ENCODE peak calls at places on chromosome 14, in nine cellular contexts. A, R, M, U, O, B, H, V and I are unnamed samples.

GRCh38 chr14:31291210-31291609 is 83.6 kb upstream of the HECTD1 start:
- DNase-seq in A (peak), R (no peak), M (no peak), U (no peak), O (no peak), B (peak), H (no peak), V (no peak), I (no peak)

GRCh38 chr14:48703728-48704467 is 882.3 kb downstream of the RPS29 start:
- DNase-seq in A (no peak), R (no peak), M (no peak), U (no peak), O (no peak), B (no peak), H (no peak), V (no peak), I (no peak)

GRCh38 chr14:104903990-104904389 is 20.7 kb upstream of the PLD4 start:
- DNase-seq in A (no peak), R (no peak), M (no peak), U (no peak), O (no peak), B (no peak), H (no peak), V (no peak), I (no peak)

GRCh38 chr14:32252030-32252670 is 49.1 kb upstream of the RNU6-8 start:
- DNase-seq in A (peak), R (no peak), M (no peak), U (peak), O (peak), B (peak), H (peak), V (peak), I (peak)

GRCh38 chr14:68665116-68665515 is 127.8 kb downstream of the ZFP36L1 start:
- DNase-seq in A (peak), R (no peak), M (no peak), U (no peak), O (no peak), B (no peak), H (no peak), V (no peak), I (no peak)

GRCh38 chr14:77543637-77544334 is 45.2 kb upstream of the ISM2 start:
- DNase-seq in A (no peak), R (no peak), M (no peak), U (no peak), O (no peak), B (no peak), H (no peak), V (no peak), I (no peak)

GRCh38 chr14:104243200-104243599 is 104.8 kb downstream of the KIF26A start:
- DNase-seq in A (no peak), R (no peak), M (no peak), U (no peak), O (no peak), B (no peak), H (no peak), V (no peak), I (no peak)

GRCh38 chr14:85528080-85528881 is 1.7 kb upstream of the FLRT2 start:
- DNase-seq in A (peak), R (no peak), M (no peak), U (no peak), O (peak), B (no peak), H (peak), V (no peak), I (peak)

GRCh38 chr14:102986810-102987579 is 64.5 kb downstream of the AMN start:
- DNase-seq in A (peak), R (peak), M (no peak), U (no peak), O (no peak), B (no peak), H (peak), V (no peak), I (peak)

GRCh38 chr14:52473557-52473956 is 78.7 kb downstream of the TXNDC16 start:
- DNase-seq in A (peak), R (no peak), M (no peak), U (no peak), O (peak), B (peak), H (peak), V (no peak), I (no peak)

GRCh38 chr14:24665440-24665991 is 31.5 kb upstream of the GZMB start:
- DNase-seq in A (no peak), R (no peak), M (no peak), U (no peak), O (no peak), B (no peak), H (no peak), V (peak), I (no peak)

GRCh38 chr14:58104808-58105207 is 47.2 kb downstream of the ARMH4 start:
- DNase-seq in A (peak), R (no peak), M (no peak), U (no peak), O (no peak), B (peak), H (no peak), V (no peak), I (no peak)

GRCh38 chr14:75120546-75121291 is 6.1 kb downstream of the NEK9 start:
- DNase-seq in A (no peak), R (no peak), M (no peak), U (no peak), O (no peak), B (peak), H (no peak), V (no peak), I (no peak)

GRCh38 chr14:103581954-103582703 is 19.4 kb downstream of the COA8 start:
- DNase-seq in A (no peak), R (no peak), M (no peak), U (peak), O (no peak), B (no peak), H (no peak), V (no peak), I (peak)

GRCh38 chr14:95188372-95188771 is 31.0 kb upstream of the DICER1 start:
- DNase-seq in A (no peak), R (no peak), M (no peak), U (no peak), O (no peak), B (no peak), H (no peak), V (no peak), I (no peak)

GRCh38 chr14:79924583-79924982 is 286.7 kb downstream of the DIO2 start:
- DNase-seq in A (no peak), R (no peak), M (no peak), U (no peak), O (no peak), B (no peak), H (no peak), V (no peak), I (no peak)

GRCh38 chr14:93748208-93749080 is 39.8 kb downstream of the PRIMA1 start:
- DNase-seq in A (no peak), R (no peak), M (no peak), U (no peak), O (no peak), B (no peak), H (peak), V (no peak), I (no peak)

GRCh38 chr14:96212896-96213295 is 8.3 kb downstream of the BDKRB2 start:
- DNase-seq in A (no peak), R (no peak), M (no peak), U (no peak), O (no peak), B (no peak), H (no peak), V (no peak), I (no peak)

GRCh38 chr14:96213871-96214465 is 9.3 kb downstream of the BDKRB2 start:
- DNase-seq in A (no peak), R (no peak), M (no peak), U (no peak), O (no peak), B (no peak), H (no peak), V (no peak), I (no peak)

GRCh38 chr14:96217381-96217913 is 12.8 kb downstream of the BDKRB2 start:
- DNase-seq in A (no peak), R (no peak), M (no peak), U (no peak), O (no peak), B (no peak), H (no peak), V (no peak), I (no peak)

GRCh38 chr14:96216627-96217026 is 12.0 kb downstream of the BDKRB2 start:
- DNase-seq in A (no peak), R (no peak), M (no peak), U (no peak), O (no peak), B (no peak), H (no peak), V (no peak), I (no peak)

GRCh38 chr14:96215845-96216244 is 11.2 kb downstream of the BDKRB2 start:
- DNase-seq in A (no peak), R (no peak), M (no peak), U (no peak), O (no peak), B (no peak), H (no peak), V (no peak), I (no peak)
- H3K27ac ChIP-seq in A (no peak), R (no peak), M (no peak), U (no peak), O (no peak), B (no peak), H (no peak), V (no peak), I (no peak)

GRCh38 chr14:59296508-59296907 is 108.0 kb downstream of the DAAM1 start:
- DNase-seq in A (no peak), R (no peak), M (no peak), U (no peak), O (no peak), B (no peak), H (peak), V (no peak), I (no peak)

GRCh38 chr14:59294662-59294992 is 106.2 kb downstream of the DAAM1 start:
- DNase-seq in A (peak), R (no peak), M (no peak), U (no peak), O (no peak), B (no peak), H (no peak), V (no peak), I (no peak)

GRCh38 chr14:59292921-59293605 is 104.6 kb downstream of the DAAM1 start:
- DNase-seq in A (no peak), R (no peak), M (no peak), U (no peak), O (no peak), B (no peak), H (no peak), V (no peak), I (no peak)

GRCh38 chr14:59293934-59294661 is 105.6 kb downstream of the DAAM1 start:
- DNase-seq in A (no peak), R (peak), M (no peak), U (no peak), O (no peak), B (no peak), H (no peak), V (no peak), I (no peak)

DNA sequence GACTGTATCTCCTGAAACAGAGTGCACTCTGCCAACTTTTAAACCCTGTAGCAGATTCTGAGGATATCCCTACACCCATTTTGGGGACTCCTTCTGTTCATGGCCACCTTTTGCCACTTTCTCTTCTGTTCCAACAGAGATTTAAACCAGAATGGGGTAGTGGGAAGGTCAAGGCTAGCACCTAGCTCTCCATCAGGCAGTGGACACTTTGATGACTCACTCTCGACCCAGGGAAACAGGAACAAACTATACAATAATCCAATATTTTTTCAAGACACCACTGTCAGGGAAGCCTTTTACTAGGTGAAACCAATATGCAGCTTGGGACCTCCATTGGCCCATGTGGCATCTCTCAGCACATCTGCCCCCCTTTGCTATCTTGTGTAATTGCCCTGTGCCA is 103.6 kb downstream of the DAAM1 start:
- DNase-seq in A (no peak), R (no peak), M (no peak), U (no peak), O (no peak), B (no peak), H (no peak), V (no peak), I (no peak)
- H3K27ac ChIP-seq in A (no peak), R (peak), M (no peak), U (no peak), O (no peak), B (no peak), H (no peak), V (no peak), I (no peak)

GRCh38 chr14:23551266-23552028 is at the start of gene ZFHX2:
- DNase-seq in A (peak), R (peak), M (peak), U (peak), O (peak), B (peak), H (peak), V (peak), I (peak)

GRCh38 chr14:23547924-23548323 is 3.6 kb downstream of the ZFHX2 start:
- DNase-seq in A (no peak), R (no peak), M (no peak), U (no peak), O (no peak), B (no peak), H (no peak), V (no peak), I (no peak)

GRCh38 chr14:23548351-23549318 is 2.9 kb downstream of the ZFHX2 start:
- DNase-seq in A (peak), R (no peak), M (no peak), U (no peak), O (no peak), B (no peak), H (no peak), V (no peak), I (no peak)

GRCh38 chr14:23550131-23550826 is 1.3 kb downstream of the ZFHX2 start:
- DNase-seq in A (no peak), R (no peak), M (no peak), U (no peak), O (no peak), B (no peak), H (no peak), V (no peak), I (no peak)

DNA sequence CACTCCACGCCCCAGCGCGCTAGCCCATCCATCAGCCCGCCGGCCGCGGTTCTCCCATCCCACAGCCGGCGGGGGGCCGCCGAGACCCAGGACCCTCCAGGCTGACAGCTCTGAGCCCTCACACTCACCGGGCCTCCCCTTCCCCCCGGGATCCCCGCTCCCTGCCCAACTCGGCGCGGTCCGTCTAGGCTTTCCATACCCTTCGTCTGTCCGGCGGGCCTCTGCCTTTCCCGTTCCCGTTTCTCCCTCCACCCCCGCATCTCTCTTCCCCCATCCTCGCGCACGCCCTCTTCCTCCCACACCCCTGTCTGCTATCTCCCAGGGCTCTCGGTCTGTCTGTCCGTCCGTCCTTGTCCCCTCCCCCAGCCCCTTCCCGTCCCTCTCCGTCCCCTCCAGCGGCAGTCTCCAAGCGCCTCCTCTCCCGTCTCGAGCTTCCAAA is 719 bp downstream of the ZFHX2 start:
- DNase-seq in A (no peak), R (no peak), M (peak), U (peak), O (no peak), B (no peak), H (no peak), V (no peak), I (no peak)
- H3K27ac ChIP-seq in A (no peak), R (no peak), M (peak), U (peak), O (peak), B (no peak), H (no peak), V (peak), I (peak)

DNA sequence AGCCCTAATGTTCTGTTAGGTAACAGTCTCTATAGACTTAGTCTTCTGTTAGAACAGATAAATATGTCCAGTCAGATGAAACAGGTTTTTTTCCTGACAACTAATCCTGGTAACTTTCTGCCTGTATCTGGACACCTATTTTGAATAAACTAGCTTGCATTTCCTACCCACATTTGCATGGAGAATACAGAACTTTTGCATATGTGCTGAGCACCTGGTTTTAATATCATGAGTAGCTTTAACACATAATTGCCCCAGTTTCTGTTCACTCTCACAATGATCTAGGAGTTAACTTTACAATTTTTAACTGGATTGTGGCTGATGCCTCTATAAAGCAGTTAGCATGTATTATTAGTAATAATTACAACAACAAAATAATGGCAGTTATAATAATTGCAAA is 111.7 kb downstream of the KTN1 start:
- DNase-seq in A (no peak), R (no peak), M (no peak), U (no peak), O (no peak), B (no peak), H (no peak), V (no peak), I (no peak)
- H3K27ac ChIP-seq in A (no peak), R (no peak), M (no peak), U (no peak), O (no peak), B (no peak), H (no peak), V (no peak), I (no peak)

DNA sequence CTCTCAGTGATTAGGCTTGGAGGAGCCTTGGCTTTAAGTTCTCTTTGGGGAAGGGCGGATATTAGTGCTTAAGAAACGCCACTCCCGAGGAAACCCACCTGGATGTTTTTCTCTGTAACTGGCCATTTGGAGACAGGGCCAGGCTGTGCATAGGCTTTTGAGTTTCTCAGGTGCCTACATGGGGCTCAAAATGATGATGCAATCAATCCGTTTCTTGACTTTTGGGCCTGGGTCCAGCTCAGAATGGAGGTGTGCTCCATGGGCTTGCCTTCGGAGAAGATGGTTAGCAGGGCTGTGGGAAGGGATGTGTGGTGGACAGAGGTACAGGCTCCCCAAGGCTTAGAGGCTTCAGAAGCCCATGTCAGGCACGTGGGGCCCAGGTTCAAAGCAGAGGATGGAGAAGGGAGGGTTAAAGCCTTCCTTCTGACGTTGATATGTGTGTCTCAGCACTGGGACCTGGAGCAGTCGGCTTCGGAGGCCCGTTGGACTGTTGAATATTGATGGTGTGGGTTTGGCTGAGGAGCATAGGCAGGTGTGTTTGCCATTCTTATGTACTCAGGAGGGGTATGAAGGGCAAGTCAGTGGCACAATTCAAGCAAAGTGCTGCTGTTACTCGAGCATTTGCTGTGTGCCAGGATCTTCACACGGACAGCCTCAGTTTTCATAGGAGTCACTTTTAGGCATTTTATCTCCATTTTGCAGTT is 82.8 kb downstream of the SLC25A47 start:
- DNase-seq in A (no peak), R (no peak), M (no peak), U (no peak), O (no peak), B (no peak), H (no peak), V (no peak), I (no peak)
- H3K27ac ChIP-seq in A (no peak), R (no peak), M (no peak), U (peak), O (peak), B (no peak), H (no peak), V (no peak), I (no peak)

GRCh38 chr14:22390824-22391461 is 198.1 kb downstream of the DAD1 start:
- DNase-seq in A (no peak), R (no peak), M (no peak), U (peak), O (peak), B (peak), H (peak), V (no peak), I (no peak)

GRCh38 chr14:22394616-22395015 is 194.4 kb downstream of the DAD1 start:
- DNase-seq in A (no peak), R (no peak), M (no peak), U (no peak), O (no peak), B (no peak), H (no peak), V (no peak), I (no peak)

GRCh38 chr14:22390195-22390594 is 198.8 kb downstream of the DAD1 start:
- DNase-seq in A (no peak), R (no peak), M (no peak), U (no peak), O (no peak), B (no peak), H (no peak), V (no peak), I (no peak)

GRCh38 chr14:22393796-22394195 is 195.2 kb downstream of the DAD1 start:
- DNase-seq in A (no peak), R (no peak), M (no peak), U (no peak), O (no peak), B (no peak), H (no peak), V (no peak), I (no peak)

GRCh38 chr14:22391908-22392307 is 197.1 kb downstream of the DAD1 start:
- DNase-seq in A (peak), R (peak), M (peak), U (peak), O (peak), B (peak), H (peak), V (peak), I (peak)
- H3K27ac ChIP-seq in A (no peak), R (no peak), M (no peak), U (peak), O (peak), B (peak), H (no peak), V (no peak), I (no peak)

DNA sequence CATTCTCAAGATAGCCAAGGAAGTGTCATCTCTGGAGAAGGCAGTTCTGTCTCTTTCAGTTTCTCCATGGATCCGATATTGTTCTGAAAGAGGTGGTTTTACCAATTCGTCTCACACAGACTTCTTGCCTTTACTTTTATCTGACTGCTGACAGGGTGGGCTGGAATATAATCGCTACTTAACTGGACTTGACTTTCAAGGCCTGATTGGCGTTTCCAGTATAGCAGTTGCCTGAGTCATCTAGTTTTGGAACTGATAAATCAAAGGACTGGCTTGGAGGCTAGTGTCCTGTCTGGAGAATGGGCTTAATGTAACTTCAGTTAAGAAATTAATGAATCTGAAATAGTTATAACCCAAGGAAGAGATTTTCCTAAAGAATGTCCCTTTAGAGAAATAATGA is 21.6 kb downstream of the PRKCH start:
- DNase-seq in A (no peak), R (no peak), M (no peak), U (no peak), O (no peak), B (no peak), H (no peak), V (no peak), I (no peak)
- H3K27ac ChIP-seq in A (no peak), R (no peak), M (peak), U (peak), O (no peak), B (peak), H (no peak), V (peak), I (no peak)

GRCh38 chr14:73722581-73722980 is 8.4 kb upstream of the PNMA1 start:
- DNase-seq in A (no peak), R (no peak), M (no peak), U (no peak), O (no peak), B (no peak), H (no peak), V (no peak), I (no peak)
- H3K27ac ChIP-seq in A (no peak), R (no peak), M (no peak), U (peak), O (no peak), B (peak), H (no peak), V (no peak), I (no peak)